ENCODE peak calls at places on chromosomes 11 and 22, in eight cellular contexts. K is RWPE1; X is ovary; Q is CD8-positive, alpha-beta T cell; C is coronary artery; L is tibial nerve; S is Peyer's patch; G is A549. V is an unnamed sample.

GRCh38 chr22:41512421-41513194 is 31.7 kb downstream of the POLR3H start:
- DNase-seq in X (peak; percentile 71), L (no peak), K (peak; percentile 79), C (no peak), S (no peak), G (peak; percentile 48), Q (no peak), V (no peak)

GRCh38 chr11:114398303-114398920 is 1.9 kb downstream of the C11orf71 start:
- DNase-seq in C (no peak), Q (no peak), K (no peak), G (no peak), S (no peak), L (no peak), X (no peak), V (no peak)

GRCh38 chr11:107457205-107457557 is 444 bp downstream of the CWF19L2 start:
- DNase-seq in L (no peak), G (no peak), S (no peak), X (no peak), K (peak; percentile 24), C (no peak), Q (no peak), V (no peak)

GRCh38 chr11:42066113-42066512 is 606.7 kb upstream of the LRRC4C start:
- DNase-seq in Q (no peak), S (no peak), G (peak; percentile 14), L (no peak), C (no peak), X (no peak), K (no peak), V (no peak)

GRCh38 chr22:38824587-38824986 is 19.2 kb downstream of the NPTXR start:
- DNase-seq in X (peak; percentile 62), L (no peak), Q (peak; percentile 50), S (peak; percentile 53), C (no peak), G (peak; percentile 49), K (peak; percentile 34), V (no peak)

GRCh38 chr11:69309800-69310280 is 15.9 kb downstream of the MYEOV start:
- DNase-seq in Q (no peak), X (no peak), C (peak; percentile 21), S (no peak), L (no peak), G (no peak), K (no peak), V (no peak)

GRCh38 chr11:17927643-17928343 is 85.1 kb downstream of the SERGEF start:
- DNase-seq in X (no peak), K (no peak), Q (no peak), C (no peak), L (no peak), G (no peak), S (no peak), V (no peak)

GRCh38 chr11:86814775-86815174 is 14.4 kb downstream of the PRSS23 start:
- DNase-seq in X (no peak), L (no peak), G (no peak), S (no peak), Q (no peak), K (no peak), C (no peak), V (no peak)

GRCh38 chr22:24433868-24434471 is 6.6 kb downstream of the ADORA2A start:
- DNase-seq in X (no peak), S (peak; percentile 34), G (no peak), Q (no peak), L (no peak), C (no peak), K (no peak), V (no peak)

GRCh38 chr22:29768052-29768680 is 997 bp downstream of the UQCR10 start:
- DNase-seq in G (no peak), K (no peak), L (no peak), C (no peak), Q (no peak), X (no peak), S (no peak), V (no peak)

GRCh38 chr11:65606876-65607613 is 7.0 kb downstream of the MAP3K11 start:
- DNase-seq in C (peak; percentile 98), S (peak; percentile 89), K (peak; percentile 90), G (peak; percentile 70), Q (no peak), L (peak; percentile 93), X (peak; percentile 95), V (no peak)

GRCh38 chr22:44201556-44202129 is 20.9 kb downstream of the PARVG start:
- DNase-seq in S (peak; percentile 37), G (no peak), Q (no peak), X (peak; percentile 25), L (no peak), K (no peak), C (no peak), V (no peak)

GRCh38 chr11:16047073-16047472 is 309.3 kb downstream of the SOX6 start:
- DNase-seq in X (no peak), S (no peak), C (no peak), G (no peak), Q (no peak), L (no peak), K (no peak), V (no peak)

GRCh38 chr11:66262696-66263095 is 5.7 kb upstream of the RAB1B start:
- DNase-seq in X (no peak), Q (no peak), C (no peak), S (no peak), G (no peak), K (no peak), L (no peak), V (no peak)

GRCh38 chr11:57562596-57562995 is 4.9 kb downstream of the UBE2L6 start:
- DNase-seq in Q (no peak), L (no peak), S (no peak), C (no peak), X (no peak), K (no peak), G (peak; percentile 20), V (no peak)

GRCh38 chr22:27317156-27317555 is 484.4 kb downstream of the MN1 start:
- DNase-seq in S (no peak), Q (no peak), K (no peak), L (no peak), C (no peak), G (peak; percentile 14), X (no peak), V (no peak)

GRCh38 chr11:57482782-57483569 is 22.6 kb downstream of the RTN4RL2 start:
- DNase-seq in L (no peak), S (peak; percentile 56), X (peak; percentile 70), Q (peak; percentile 67), C (no peak), K (peak; percentile 55), G (peak; percentile 44), V (peak; percentile 36)

GRCh38 chr11:115765803-115766239 is 261.6 kb upstream of the CADM1 start:
- DNase-seq in C (no peak), S (no peak), L (no peak), G (peak; percentile 2), Q (no peak), K (peak; percentile 13), X (no peak), V (no peak)

GRCh38 chr11:78365381-78365792 is 52.2 kb downstream of the GAB2 start:
- DNase-seq in L (no peak), C (no peak), X (no peak), Q (no peak), S (no peak), G (peak; percentile 41), K (peak; percentile 35), V (no peak)

GRCh38 chr22:40397436-40397835 is 27.0 kb downstream of the SGSM3 start:
- DNase-seq in C (no peak), X (no peak), Q (no peak), G (no peak), S (no peak), K (no peak), L (no peak), V (no peak)

GRCh38 chr22:40401532-40401931 is 31.1 kb downstream of the SGSM3 start:
- DNase-seq in C (no peak), K (no peak), G (no peak), S (no peak), X (no peak), L (no peak), Q (peak; percentile 65), V (peak; percentile 56)

GRCh38 chr22:40399661-40400060 is 29.3 kb downstream of the SGSM3 start:
- DNase-seq in Q (no peak), S (no peak), K (no peak), G (no peak), C (no peak), X (no peak), L (no peak), V (no peak)

GRCh38 chr22:40401981-40402406 is 31.6 kb downstream of the SGSM3 start:
- DNase-seq in Q (peak; percentile 36), K (no peak), S (no peak), L (no peak), X (no peak), G (no peak), C (no peak), V (no peak)

DNA sequence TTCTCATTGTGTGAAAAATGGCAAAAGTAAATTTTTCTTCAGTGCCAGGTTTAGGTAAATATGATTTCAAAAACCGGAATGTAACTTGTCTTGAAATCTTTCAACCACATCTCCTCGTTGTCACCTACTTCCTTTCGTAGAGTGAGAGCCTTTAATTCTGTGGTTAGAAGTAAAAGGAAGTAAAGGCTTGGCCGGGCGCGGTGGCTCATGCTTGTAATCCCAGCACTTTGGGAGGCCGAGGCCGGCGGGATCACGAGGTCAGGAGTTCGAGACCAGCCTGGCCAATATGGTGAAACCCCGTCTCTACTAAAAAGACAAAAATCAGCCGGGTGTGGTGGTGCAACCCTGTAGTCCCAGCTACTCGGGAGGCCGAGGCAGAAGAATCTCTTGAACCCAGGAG is 29.8 kb downstream of the SGSM3 start:
- DNase-seq in C (no peak), L (no peak), X (no peak), S (no peak), K (no peak), Q (peak; percentile 66), G (no peak), V (peak; percentile 31)
- H3K27ac ChIP-seq in C (no peak overlapping the region), L (no peak overlapping the region), X (no peak overlapping the region), S (no peak overlapping the region), K (no peak overlapping the region), Q (no peak overlapping the region), G (no peak overlapping the region), V (peak overlapping the region; percentile 44)

GRCh38 chr11:106022795-106023275 is 795 bp upstream of the MSANTD4 start:
- DNase-seq in S (no peak), K (no peak), L (no peak), X (peak; percentile 9), C (no peak), Q (no peak), G (no peak), V (no peak)
- H3K27ac ChIP-seq in S (peak overlapping the region; percentile 73), K (peak overlapping the region; percentile 74), L (peak overlapping the region; percentile 83), X (no peak overlapping the region), C (peak overlapping the region; percentile 54), Q (peak overlapping the region; percentile 25), G (peak overlapping the region; percentile 79), V (no peak overlapping the region)

GRCh38 chr11:44978279-44978960 is 27.7 kb upstream of the TP53I11 start:
- DNase-seq in L (no peak), Q (no peak), G (no peak), K (no peak), X (no peak), S (no peak), C (no peak), V (no peak)
- H3K27ac ChIP-seq in L (no peak overlapping the region), Q (no peak overlapping the region), G (peak overlapping the region; percentile 81), K (peak overlapping the region; percentile 71), X (no peak overlapping the region), S (peak overlapping the region; percentile 70), C (no peak overlapping the region), V (no peak overlapping the region)

DNA sequence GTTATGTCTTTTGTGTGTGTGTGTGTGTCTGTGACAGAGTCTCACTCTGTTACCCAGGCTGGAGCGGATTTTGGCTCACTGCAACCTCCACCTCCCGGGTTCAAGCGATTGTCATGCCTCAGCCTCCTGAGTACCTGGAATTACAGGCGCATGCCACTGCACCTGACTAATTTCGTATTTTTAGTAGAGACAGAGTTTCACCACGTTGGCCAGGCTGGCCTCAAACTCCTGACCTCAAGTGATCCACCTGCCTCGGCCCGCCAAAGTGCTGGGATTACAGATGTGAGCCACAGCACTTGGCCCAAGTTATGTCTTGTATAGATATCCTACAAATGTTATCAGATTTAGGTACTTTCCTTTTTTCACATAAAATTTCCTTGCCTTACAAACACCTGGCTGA is 9.9 kb downstream of the PISD start:
- DNase-seq in L (no peak), G (no peak), Q (no peak), C (no peak), X (no peak), K (no peak), S (no peak), V (no peak)
- H3K27ac ChIP-seq in L (peak overlapping the region; percentile 82), G (peak overlapping the region; percentile 60), Q (no peak overlapping the region), C (no peak overlapping the region), X (no peak overlapping the region), K (peak overlapping the region; percentile 79), S (no peak overlapping the region), V (no peak overlapping the region)